ENCODE peak calls at places on chromosome 1, in nine cellular contexts. One of them, this sample, is unnamed. For H3K9me3, the result is how much of the 10 kb centered on the place peaks cover.

GRCh38 chr1:113872219-113872934 is 865 bp upstream of the PTPN22 start:
- DNase-seq in heart right ventricle: no peak
- DNase-seq in neural progenitor cell: no peak
- DNase-seq in spleen: no peak
- DNase-seq in kidney: no peak
- DNase-seq in breast epithelium: no peak
- DNase-seq in RWPE2: no peak
- DNase-seq in lung: no peak
- DNase-seq in sigmoid colon: no peak
- DNase-seq in this sample: no peak

GRCh38 chr1:24416666-24417391 is 1.2 kb downstream of the NIPAL3 start:
- DNase-seq in heart right ventricle: no peak
- DNase-seq in neural progenitor cell: no peak
- DNase-seq in spleen: no peak
- DNase-seq in kidney: no peak
- DNase-seq in breast epithelium: no peak
- DNase-seq in RWPE2: peak
- DNase-seq in lung: no peak
- DNase-seq in sigmoid colon: no peak
- DNase-seq in this sample: no peak

GRCh38 chr1:28064064-28064463 is 24.3 kb downstream of the EYA3 start:
- DNase-seq in heart right ventricle: no peak
- DNase-seq in neural progenitor cell: no peak
- DNase-seq in spleen: no peak
- DNase-seq in kidney: no peak
- DNase-seq in breast epithelium: no peak
- DNase-seq in RWPE2: no peak
- DNase-seq in lung: no peak
- DNase-seq in sigmoid colon: no peak
- DNase-seq in this sample: no peak

GRCh38 chr1:202966006-202966904 is 802 bp downstream of the CYB5R1 start:
- DNase-seq in heart right ventricle: no peak
- DNase-seq in neural progenitor cell: no peak
- DNase-seq in spleen: no peak
- DNase-seq in kidney: peak
- DNase-seq in breast epithelium: no peak
- DNase-seq in RWPE2: no peak
- DNase-seq in lung: no peak
- DNase-seq in sigmoid colon: peak
- DNase-seq in this sample: peak

GRCh38 chr1:149962039-149962647 is 25.5 kb upstream of the MTMR11 start:
- DNase-seq in heart right ventricle: peak
- DNase-seq in neural progenitor cell: peak
- DNase-seq in spleen: no peak
- DNase-seq in kidney: no peak
- DNase-seq in breast epithelium: no peak
- DNase-seq in RWPE2: no peak
- DNase-seq in lung: peak
- DNase-seq in sigmoid colon: no peak
- DNase-seq in this sample: peak

GRCh38 chr1:59949648-59950047 is 23.1 kb upstream of the CYP2J2 start:
- DNase-seq in heart right ventricle: no peak
- DNase-seq in neural progenitor cell: no peak
- DNase-seq in spleen: no peak
- DNase-seq in kidney: no peak
- DNase-seq in breast epithelium: no peak
- DNase-seq in RWPE2: no peak
- DNase-seq in lung: no peak
- DNase-seq in sigmoid colon: no peak
- DNase-seq in this sample: no peak

GRCh38 chr1:212635141-212635601 is 26.6 kb downstream of the ATF3 start:
- DNase-seq in heart right ventricle: no peak
- DNase-seq in neural progenitor cell: no peak
- DNase-seq in spleen: no peak
- DNase-seq in kidney: no peak
- DNase-seq in breast epithelium: no peak
- DNase-seq in RWPE2: no peak
- DNase-seq in lung: no peak
- DNase-seq in sigmoid colon: no peak
- DNase-seq in this sample: no peak

GRCh38 chr1:201385299-201385891 is 7.9 kb upstream of the TNNT2 start:
- DNase-seq in heart right ventricle: no peak
- DNase-seq in neural progenitor cell: peak
- DNase-seq in spleen: no peak
- DNase-seq in kidney: no peak
- DNase-seq in breast epithelium: peak
- DNase-seq in RWPE2: no peak
- DNase-seq in lung: peak
- DNase-seq in sigmoid colon: no peak
- DNase-seq in this sample: peak

GRCh38 chr1:96820111-96820510 is 98.5 kb downstream of the PTBP2 start:
- DNase-seq in heart right ventricle: no peak
- DNase-seq in neural progenitor cell: no peak
- DNase-seq in spleen: no peak
- DNase-seq in kidney: no peak
- DNase-seq in breast epithelium: no peak
- DNase-seq in RWPE2: no peak
- DNase-seq in lung: no peak
- DNase-seq in sigmoid colon: no peak
- DNase-seq in this sample: no peak

GRCh38 chr1:67534627-67535065 is 104.4 kb upstream of the SERBP1 start:
- DNase-seq in heart right ventricle: no peak
- DNase-seq in neural progenitor cell: no peak
- DNase-seq in spleen: no peak
- DNase-seq in kidney: no peak
- DNase-seq in breast epithelium: no peak
- DNase-seq in RWPE2: no peak
- DNase-seq in lung: peak
- DNase-seq in sigmoid colon: no peak
- DNase-seq in this sample: no peak

GRCh38 chr1:6102227-6102845 is 56.6 kb downstream of the KCNAB2 start:
- DNase-seq in heart right ventricle: no peak
- DNase-seq in neural progenitor cell: no peak
- DNase-seq in spleen: peak
- DNase-seq in kidney: peak
- DNase-seq in breast epithelium: no peak
- DNase-seq in RWPE2: peak
- DNase-seq in lung: no peak
- DNase-seq in sigmoid colon: peak
- DNase-seq in this sample: no peak

GRCh38 chr1:212070720-212071302 is 35.3 kb downstream of the DTL start:
- DNase-seq in heart right ventricle: no peak
- DNase-seq in neural progenitor cell: peak
- DNase-seq in spleen: no peak
- DNase-seq in kidney: no peak
- DNase-seq in breast epithelium: no peak
- DNase-seq in RWPE2: no peak
- DNase-seq in lung: no peak
- DNase-seq in sigmoid colon: no peak
- DNase-seq in this sample: peak

GRCh38 chr1:200409203-200409760 is 554 bp downstream of the ZNF281 start:
- DNase-seq in heart right ventricle: peak
- DNase-seq in neural progenitor cell: peak
- DNase-seq in spleen: peak
- DNase-seq in kidney: peak
- DNase-seq in breast epithelium: no peak
- DNase-seq in RWPE2: peak
- DNase-seq in lung: no peak
- DNase-seq in sigmoid colon: peak
- DNase-seq in this sample: peak

GRCh38 chr1:66478116-66478515 is 55.8 kb upstream of the SGIP1 start:
- DNase-seq in heart right ventricle: no peak
- DNase-seq in neural progenitor cell: no peak
- DNase-seq in spleen: no peak
- DNase-seq in kidney: no peak
- DNase-seq in breast epithelium: no peak
- DNase-seq in RWPE2: no peak
- DNase-seq in lung: no peak
- DNase-seq in sigmoid colon: no peak
- DNase-seq in this sample: no peak

GRCh38 chr1:150981177-150981804 is 801 bp upstream of the ANXA9 start:
- DNase-seq in heart right ventricle: no peak
- DNase-seq in neural progenitor cell: peak
- DNase-seq in spleen: no peak
- DNase-seq in kidney: no peak
- DNase-seq in breast epithelium: no peak
- DNase-seq in RWPE2: no peak
- DNase-seq in lung: peak
- DNase-seq in sigmoid colon: no peak
- DNase-seq in this sample: no peak

GRCh38 chr1:247295746-247296145 is 35.9 kb downstream of the ZNF496 start:
- DNase-seq in heart right ventricle: no peak
- DNase-seq in neural progenitor cell: no peak
- DNase-seq in spleen: no peak
- DNase-seq in kidney: no peak
- DNase-seq in breast epithelium: no peak
- DNase-seq in RWPE2: no peak
- DNase-seq in lung: no peak
- DNase-seq in sigmoid colon: no peak
- DNase-seq in this sample: no peak

GRCh38 chr1:59596432-59596831 is 218.3 kb upstream of the HOOK1 start:
- DNase-seq in heart right ventricle: peak
- DNase-seq in neural progenitor cell: no peak
- DNase-seq in spleen: no peak
- DNase-seq in kidney: peak
- DNase-seq in breast epithelium: no peak
- DNase-seq in RWPE2: peak
- DNase-seq in lung: no peak
- DNase-seq in sigmoid colon: no peak
- DNase-seq in this sample: peak

GRCh38 chr1:29967261-29967660 is 730.9 kb downstream of the PTPRU start:
- DNase-seq in heart right ventricle: no peak
- DNase-seq in neural progenitor cell: no peak
- DNase-seq in spleen: no peak
- DNase-seq in kidney: no peak
- DNase-seq in breast epithelium: no peak
- DNase-seq in RWPE2: no peak
- DNase-seq in lung: no peak
- DNase-seq in sigmoid colon: no peak
- DNase-seq in this sample: no peak

GRCh38 chr1:41559331-41559730 is 74.8 kb upstream of the EDN2 start:
- DNase-seq in heart right ventricle: no peak
- DNase-seq in neural progenitor cell: no peak
- DNase-seq in spleen: no peak
- DNase-seq in kidney: no peak
- DNase-seq in breast epithelium: no peak
- DNase-seq in RWPE2: no peak
- DNase-seq in lung: no peak
- DNase-seq in sigmoid colon: no peak
- DNase-seq in this sample: no peak

GRCh38 chr1:152386940-152387339 is 27.1 kb downstream of the CRNN start:
- DNase-seq in heart right ventricle: no peak
- DNase-seq in neural progenitor cell: no peak
- DNase-seq in spleen: no peak
- DNase-seq in kidney: no peak
- DNase-seq in breast epithelium: no peak
- DNase-seq in RWPE2: no peak
- DNase-seq in lung: no peak
- DNase-seq in sigmoid colon: no peak
- DNase-seq in this sample: no peak

GRCh38 chr1:152392909-152393308 is 21.2 kb downstream of the CRNN start:
- DNase-seq in heart right ventricle: no peak
- DNase-seq in neural progenitor cell: no peak
- DNase-seq in spleen: no peak
- DNase-seq in kidney: no peak
- DNase-seq in breast epithelium: no peak
- DNase-seq in RWPE2: no peak
- DNase-seq in lung: no peak
- DNase-seq in sigmoid colon: no peak
- DNase-seq in this sample: no peak

GRCh38 chr1:152394151-152394550 is 19.9 kb downstream of the CRNN start:
- DNase-seq in heart right ventricle: no peak
- DNase-seq in neural progenitor cell: no peak
- DNase-seq in spleen: no peak
- DNase-seq in kidney: no peak
- DNase-seq in breast epithelium: no peak
- DNase-seq in RWPE2: no peak
- DNase-seq in lung: no peak
- DNase-seq in sigmoid colon: no peak
- DNase-seq in this sample: no peak

DNA sequence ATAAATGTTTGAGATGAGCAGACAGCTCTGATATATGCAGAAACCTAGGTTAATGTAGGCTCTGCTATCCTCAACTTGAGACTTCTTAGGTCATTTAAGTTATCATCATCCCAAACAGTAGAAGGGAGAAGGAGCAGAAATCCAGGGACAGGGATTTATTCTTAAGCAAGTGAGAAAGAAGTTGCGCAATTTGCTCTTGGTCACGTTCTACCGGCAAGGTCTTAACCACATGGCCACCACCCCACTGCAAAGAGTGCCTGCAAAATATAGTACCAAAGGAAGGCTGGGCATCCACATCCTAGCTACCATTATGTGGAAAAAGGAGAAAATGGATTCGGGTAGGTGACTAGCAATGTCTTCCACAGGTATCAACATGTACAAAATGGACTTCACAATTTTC is 25.2 kb downstream of the CRNN start:
- DNase-seq in heart right ventricle: no peak
- DNase-seq in neural progenitor cell: no peak
- DNase-seq in spleen: no peak
- DNase-seq in kidney: no peak
- DNase-seq in breast epithelium: no peak
- DNase-seq in RWPE2: no peak
- DNase-seq in lung: no peak
- DNase-seq in sigmoid colon: no peak
- DNase-seq in this sample: no peak
- H3K9me3 ChIP-seq in heart right ventricle: under half
- H3K9me3 ChIP-seq in neural progenitor cell: under half
- H3K9me3 ChIP-seq in spleen: under half
- H3K9me3 ChIP-seq in kidney: under half
- H3K9me3 ChIP-seq in breast epithelium: under half
- H3K9me3 ChIP-seq in RWPE2: under half
- H3K9me3 ChIP-seq in lung: under half
- H3K9me3 ChIP-seq in sigmoid colon: under half
- H3K9me3 ChIP-seq in this sample: under half

GRCh38 chr1:48524892-48525467 is 53.0 kb upstream of the SPATA6 start:
- DNase-seq in heart right ventricle: no peak
- DNase-seq in neural progenitor cell: no peak
- DNase-seq in spleen: no peak
- DNase-seq in kidney: no peak
- DNase-seq in breast epithelium: no peak
- DNase-seq in RWPE2: no peak
- DNase-seq in lung: no peak
- DNase-seq in sigmoid colon: no peak
- DNase-seq in this sample: no peak
- H3K27ac ChIP-seq in heart right ventricle: no peak
- H3K27ac ChIP-seq in neural progenitor cell: no peak
- H3K27ac ChIP-seq in spleen: no peak
- H3K27ac ChIP-seq in kidney: no peak
- H3K27ac ChIP-seq in breast epithelium: no peak
- H3K27ac ChIP-seq in RWPE2: no peak
- H3K27ac ChIP-seq in lung: no peak
- H3K27ac ChIP-seq in sigmoid colon: no peak
- H3K27ac ChIP-seq in this sample: no peak

GRCh38 chr1:159532922-159533321 is 2.9 kb downstream of the OR10J5 start:
- DNase-seq in heart right ventricle: no peak
- DNase-seq in neural progenitor cell: no peak
- DNase-seq in spleen: no peak
- DNase-seq in kidney: no peak
- DNase-seq in breast epithelium: no peak
- DNase-seq in RWPE2: no peak
- DNase-seq in lung: no peak
- DNase-seq in sigmoid colon: no peak
- DNase-seq in this sample: no peak
- H3K9me3 ChIP-seq in heart right ventricle: under half
- H3K9me3 ChIP-seq in neural progenitor cell: under half
- H3K9me3 ChIP-seq in spleen: under half
- H3K9me3 ChIP-seq in kidney: under half
- H3K9me3 ChIP-seq in breast epithelium: under half
- H3K9me3 ChIP-seq in RWPE2: under half
- H3K9me3 ChIP-seq in lung: under half
- H3K9me3 ChIP-seq in sigmoid colon: under half
- H3K9me3 ChIP-seq in this sample: under half

GRCh38 chr1:238753205-238753720 is 633.1 kb upstream of the CHRM3 start:
- DNase-seq in heart right ventricle: no peak
- DNase-seq in neural progenitor cell: no peak
- DNase-seq in spleen: no peak
- DNase-seq in kidney: no peak
- DNase-seq in breast epithelium: no peak
- DNase-seq in RWPE2: no peak
- DNase-seq in lung: no peak
- DNase-seq in sigmoid colon: no peak
- DNase-seq in this sample: no peak
- H3K27ac ChIP-seq in heart right ventricle: no peak
- H3K27ac ChIP-seq in neural progenitor cell: no peak
- H3K27ac ChIP-seq in spleen: no peak
- H3K27ac ChIP-seq in kidney: no peak
- H3K27ac ChIP-seq in breast epithelium: no peak
- H3K27ac ChIP-seq in RWPE2: no peak
- H3K27ac ChIP-seq in lung: no peak
- H3K27ac ChIP-seq in sigmoid colon: no peak
- H3K27ac ChIP-seq in this sample: no peak